ENCODE peak calls at places on chromosome 1, in eight cellular contexts. One of them, this sample, is unnamed.

GRCh38 chr1:237012789-237013383 is 8.6 kb upstream of the MT1HL1 start:
- DNase-seq in neural crest cell: no peak
- DNase-seq in keratinocyte: no peak
- DNase-seq in tibial artery: peak; percentile 84
- DNase-seq in fibroblast of mammary gland: no peak
- DNase-seq in AG04450: no peak
- DNase-seq in mammary epithelial cell: peak; percentile 5
- DNase-seq in RWPE1: peak; percentile 27
- DNase-seq in this sample: no peak

GRCh38 chr1:168845083-168845650 is 116.2 kb upstream of the DPT start:
- DNase-seq in tibial artery: no peak
- DNase-seq in mammary epithelial cell: no peak
- DNase-seq in neural crest cell: no peak
- DNase-seq in keratinocyte: no peak
- DNase-seq in AG04450: no peak
- DNase-seq in fibroblast of mammary gland: no peak
- DNase-seq in RWPE1: no peak
- DNase-seq in this sample: no peak

GRCh38 chr1:248841702-248842395 is 3.8 kb downstream of the ZNF672 start:
- DNase-seq in mammary epithelial cell: peak; percentile 43
- DNase-seq in AG04450: no peak
- DNase-seq in RWPE1: no peak
- DNase-seq in fibroblast of mammary gland: peak; percentile 76
- DNase-seq in tibial artery: peak; percentile 50
- DNase-seq in keratinocyte: no peak
- DNase-seq in neural crest cell: peak; percentile 30
- DNase-seq in this sample: no peak

GRCh38 chr1:52482326-52483004 is 70.4 kb downstream of the TUT4 start:
- DNase-seq in keratinocyte: no peak
- DNase-seq in tibial artery: no peak
- DNase-seq in mammary epithelial cell: peak; percentile 24
- DNase-seq in neural crest cell: no peak
- DNase-seq in RWPE1: no peak
- DNase-seq in fibroblast of mammary gland: no peak
- DNase-seq in AG04450: no peak
- DNase-seq in this sample: no peak

GRCh38 chr1:185964946-185965345 is 230.8 kb downstream of the HMCN1 start:
- DNase-seq in RWPE1: no peak
- DNase-seq in fibroblast of mammary gland: no peak
- DNase-seq in mammary epithelial cell: no peak
- DNase-seq in tibial artery: no peak
- DNase-seq in AG04450: no peak
- DNase-seq in keratinocyte: no peak
- DNase-seq in neural crest cell: no peak
- DNase-seq in this sample: no peak

GRCh38 chr1:185914089-185914488 is 179.9 kb downstream of the HMCN1 start:
- DNase-seq in AG04450: no peak
- DNase-seq in RWPE1: no peak
- DNase-seq in tibial artery: no peak
- DNase-seq in keratinocyte: no peak
- DNase-seq in fibroblast of mammary gland: no peak
- DNase-seq in neural crest cell: no peak
- DNase-seq in mammary epithelial cell: no peak
- DNase-seq in this sample: no peak

GRCh38 chr1:226733309-226733708 is 5.8 kb downstream of the ITPKB start:
- DNase-seq in tibial artery: no peak
- DNase-seq in neural crest cell: no peak
- DNase-seq in AG04450: no peak
- DNase-seq in fibroblast of mammary gland: no peak
- DNase-seq in mammary epithelial cell: no peak
- DNase-seq in RWPE1: no peak
- DNase-seq in keratinocyte: no peak
- DNase-seq in this sample: no peak

GRCh38 chr1:110214454-110215404 is 4.6 kb downstream of the KCNC4 start:
- DNase-seq in RWPE1: no peak
- DNase-seq in keratinocyte: no peak
- DNase-seq in neural crest cell: no peak
- DNase-seq in AG04450: no peak
- DNase-seq in tibial artery: no peak
- DNase-seq in fibroblast of mammary gland: no peak
- DNase-seq in mammary epithelial cell: no peak
- DNase-seq in this sample: no peak

GRCh38 chr1:26833432-26834405 is 7.2 kb downstream of the ZDHHC18 start:
- DNase-seq in fibroblast of mammary gland: no peak
- DNase-seq in AG04450: no peak
- DNase-seq in neural crest cell: no peak
- DNase-seq in RWPE1: no peak
- DNase-seq in mammary epithelial cell: no peak
- DNase-seq in keratinocyte: no peak
- DNase-seq in tibial artery: no peak
- DNase-seq in this sample: no peak

GRCh38 chr1:56216173-56216572 is 363.2 kb downstream of the PLPP3 start:
- DNase-seq in tibial artery: peak; percentile 26
- DNase-seq in neural crest cell: no peak
- DNase-seq in keratinocyte: no peak
- DNase-seq in mammary epithelial cell: no peak
- DNase-seq in fibroblast of mammary gland: peak; percentile 76
- DNase-seq in RWPE1: no peak
- DNase-seq in AG04450: no peak
- DNase-seq in this sample: no peak

GRCh38 chr1:216178266-216178665 is 245.0 kb downstream of the USH2A start:
- DNase-seq in fibroblast of mammary gland: no peak
- DNase-seq in AG04450: peak; percentile 7
- DNase-seq in mammary epithelial cell: no peak
- DNase-seq in neural crest cell: no peak
- DNase-seq in RWPE1: no peak
- DNase-seq in tibial artery: no peak
- DNase-seq in keratinocyte: no peak
- DNase-seq in this sample: no peak

GRCh38 chr1:209768354-209768774 is 12.5 kb downstream of the TRAF3IP3 start:
- DNase-seq in mammary epithelial cell: peak; percentile 32
- DNase-seq in AG04450: no peak
- DNase-seq in RWPE1: no peak
- DNase-seq in keratinocyte: no peak
- DNase-seq in tibial artery: no peak
- DNase-seq in neural crest cell: no peak
- DNase-seq in fibroblast of mammary gland: no peak
- DNase-seq in this sample: no peak

GRCh38 chr1:6095511-6096242 is 50.0 kb downstream of the KCNAB2 start:
- DNase-seq in neural crest cell: no peak
- DNase-seq in keratinocyte: no peak
- DNase-seq in AG04450: no peak
- DNase-seq in tibial artery: no peak
- DNase-seq in mammary epithelial cell: no peak
- DNase-seq in RWPE1: no peak
- DNase-seq in fibroblast of mammary gland: no peak
- DNase-seq in this sample: no peak

GRCh38 chr1:201828451-201828819 is 522 bp upstream of the IPO9 start:
- DNase-seq in keratinocyte: no peak
- DNase-seq in mammary epithelial cell: no peak
- DNase-seq in AG04450: no peak
- DNase-seq in RWPE1: no peak
- DNase-seq in tibial artery: no peak
- DNase-seq in neural crest cell: no peak
- DNase-seq in fibroblast of mammary gland: no peak
- DNase-seq in this sample: no peak

GRCh38 chr1:169610110-169610509 is 19.8 kb downstream of the SELP start:
- DNase-seq in mammary epithelial cell: no peak
- DNase-seq in tibial artery: no peak
- DNase-seq in fibroblast of mammary gland: no peak
- DNase-seq in neural crest cell: no peak
- DNase-seq in RWPE1: no peak
- DNase-seq in AG04450: no peak
- DNase-seq in keratinocyte: no peak
- DNase-seq in this sample: no peak

GRCh38 chr1:25106352-25106751 is 126.0 kb downstream of the SYF2 start:
- DNase-seq in neural crest cell: no peak
- DNase-seq in RWPE1: no peak
- DNase-seq in fibroblast of mammary gland: no peak
- DNase-seq in tibial artery: no peak
- DNase-seq in mammary epithelial cell: no peak
- DNase-seq in AG04450: no peak
- DNase-seq in keratinocyte: no peak
- DNase-seq in this sample: no peak

GRCh38 chr1:111082421-111083192 is 57.3 kb downstream of the DRAM2 start:
- DNase-seq in AG04450: peak; percentile 16
- DNase-seq in neural crest cell: no peak
- DNase-seq in tibial artery: no peak
- DNase-seq in fibroblast of mammary gland: peak; percentile 40
- DNase-seq in RWPE1: no peak
- DNase-seq in keratinocyte: no peak
- DNase-seq in mammary epithelial cell: peak; percentile 45
- DNase-seq in this sample: no peak

GRCh38 chr1:225749706-225750105 is 27.9 kb upstream of the SRP9 start:
- DNase-seq in mammary epithelial cell: no peak
- DNase-seq in fibroblast of mammary gland: no peak
- DNase-seq in keratinocyte: no peak
- DNase-seq in RWPE1: no peak
- DNase-seq in neural crest cell: no peak
- DNase-seq in tibial artery: no peak
- DNase-seq in AG04450: no peak
- DNase-seq in this sample: no peak

GRCh38 chr1:101506541-101507164 is 269.8 kb downstream of the S1PR1 start:
- DNase-seq in neural crest cell: peak; percentile 53
- DNase-seq in fibroblast of mammary gland: peak; percentile 51
- DNase-seq in keratinocyte: peak; percentile 23
- DNase-seq in tibial artery: no peak
- DNase-seq in RWPE1: peak; percentile 24
- DNase-seq in AG04450: no peak
- DNase-seq in mammary epithelial cell: peak; percentile 58
- DNase-seq in this sample: no peak

GRCh38 chr1:64235133-64235532 is 31.7 kb downstream of the UBE2U start:
- DNase-seq in fibroblast of mammary gland: no peak
- DNase-seq in neural crest cell: no peak
- DNase-seq in RWPE1: no peak
- DNase-seq in AG04450: no peak
- DNase-seq in tibial artery: no peak
- DNase-seq in mammary epithelial cell: peak; percentile 41
- DNase-seq in keratinocyte: no peak
- DNase-seq in this sample: no peak

GRCh38 chr1:40182956-40183710 is 21.9 kb downstream of the RLF start:
- DNase-seq in RWPE1: no peak
- DNase-seq in neural crest cell: no peak
- DNase-seq in AG04450: no peak
- DNase-seq in mammary epithelial cell: no peak
- DNase-seq in keratinocyte: no peak
- DNase-seq in fibroblast of mammary gland: peak; percentile 51
- DNase-seq in tibial artery: no peak
- DNase-seq in this sample: no peak

GRCh38 chr1:172883387-172883791 is 167.4 kb downstream of the TNFSF18 start:
- DNase-seq in neural crest cell: no peak
- DNase-seq in RWPE1: no peak
- DNase-seq in AG04450: no peak
- DNase-seq in mammary epithelial cell: no peak
- DNase-seq in fibroblast of mammary gland: peak; percentile 9
- DNase-seq in keratinocyte: no peak
- DNase-seq in tibial artery: no peak
- DNase-seq in this sample: no peak

GRCh38 chr1:81254560-81254959 is 546.2 kb upstream of the ADGRL2 start:
- DNase-seq in fibroblast of mammary gland: peak; percentile 12
- DNase-seq in mammary epithelial cell: no peak
- DNase-seq in keratinocyte: no peak
- DNase-seq in tibial artery: no peak
- DNase-seq in AG04450: no peak
- DNase-seq in neural crest cell: no peak
- DNase-seq in RWPE1: no peak
- DNase-seq in this sample: no peak

GRCh38 chr1:3900150-3900968 is at the start of gene C1orf174:
- DNase-seq in RWPE1: peak; percentile 99
- DNase-seq in fibroblast of mammary gland: peak; percentile 96
- DNase-seq in mammary epithelial cell: peak; percentile 95
- DNase-seq in AG04450: peak; percentile 98
- DNase-seq in tibial artery: peak; percentile 97
- DNase-seq in keratinocyte: peak; percentile 71
- DNase-seq in neural crest cell: peak; percentile 88
- DNase-seq in this sample: peak; percentile 95
- TF ChIP-seq CTCF in RWPE1: no peak
- TF ChIP-seq CTCF in fibroblast of mammary gland: no peak
- TF ChIP-seq CTCF in mammary epithelial cell: no peak
- TF ChIP-seq CTCF in AG04450: no peak
- TF ChIP-seq CTCF in tibial artery: no peak
- TF ChIP-seq CTCF in keratinocyte: no peak
- TF ChIP-seq CTCF in neural crest cell: no peak
- TF ChIP-seq CTCF in this sample: no peak

DNA sequence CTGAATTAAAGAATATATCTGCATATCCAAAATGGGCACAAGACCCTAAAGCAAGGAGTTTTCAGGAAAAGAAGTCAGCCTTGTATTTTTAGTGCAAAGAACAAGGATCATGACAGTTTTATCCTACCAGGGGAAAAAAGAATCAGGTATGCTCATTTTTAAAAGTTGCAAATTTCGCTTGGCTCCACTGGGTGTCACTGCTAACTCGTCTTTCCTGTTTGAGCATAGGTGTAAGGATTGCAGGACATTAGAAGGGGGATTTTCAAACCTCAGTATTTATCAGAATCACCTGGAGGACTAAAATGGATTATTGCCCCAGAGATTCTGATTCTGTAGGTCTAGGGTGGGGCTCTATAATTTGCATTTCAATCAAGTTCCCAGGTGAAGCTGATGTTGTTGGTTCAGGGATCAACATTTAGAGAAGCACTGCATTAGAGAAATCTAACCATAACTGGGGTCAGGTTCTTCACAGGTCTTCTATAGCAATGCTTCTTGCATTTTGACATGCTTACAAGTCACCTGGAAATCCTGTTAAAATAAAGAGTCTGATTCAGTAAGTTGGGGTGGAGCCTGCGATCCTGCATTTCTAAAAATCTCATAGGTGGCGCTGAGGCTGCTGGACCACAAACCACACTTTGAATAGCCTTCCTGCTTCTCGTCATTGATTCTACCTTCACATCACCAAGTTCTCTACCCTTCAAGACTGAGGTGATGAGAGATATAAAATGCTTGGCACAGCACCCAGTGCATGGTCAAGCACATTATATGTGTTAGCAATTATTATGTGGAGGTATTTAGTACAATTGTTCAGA is 39.6 kb downstream of the NUF2 start:
- DNase-seq in mammary epithelial cell: peak; percentile 12
- DNase-seq in neural crest cell: no peak
- DNase-seq in AG04450: no peak
- DNase-seq in keratinocyte: no peak
- DNase-seq in tibial artery: no peak
- DNase-seq in RWPE1: peak; percentile 21
- DNase-seq in fibroblast of mammary gland: peak; percentile 18
- DNase-seq in this sample: no peak
- TF ChIP-seq CTCF in mammary epithelial cell: peak; percentile 63
- TF ChIP-seq CTCF in neural crest cell: peak; percentile 66
- TF ChIP-seq CTCF in AG04450: peak; percentile 51
- TF ChIP-seq CTCF in keratinocyte: peak; percentile 54
- TF ChIP-seq CTCF in tibial artery: no peak
- TF ChIP-seq CTCF in RWPE1: peak; percentile 68
- TF ChIP-seq CTCF in fibroblast of mammary gland: peak; percentile 54
- TF ChIP-seq CTCF in this sample: peak; percentile 17

GRCh38 chr1:17741052-17741451 is 14.1 kb upstream of the ACTL8 start:
- DNase-seq in tibial artery: no peak
- DNase-seq in keratinocyte: no peak
- DNase-seq in AG04450: no peak
- DNase-seq in fibroblast of mammary gland: no peak
- DNase-seq in mammary epithelial cell: no peak
- DNase-seq in neural crest cell: no peak
- DNase-seq in RWPE1: no peak
- DNase-seq in this sample: no peak
- TF ChIP-seq CTCF in tibial artery: no peak
- TF ChIP-seq CTCF in keratinocyte: no peak
- TF ChIP-seq CTCF in AG04450: no peak
- TF ChIP-seq CTCF in fibroblast of mammary gland: no peak
- TF ChIP-seq CTCF in mammary epithelial cell: no peak
- TF ChIP-seq CTCF in neural crest cell: no peak
- TF ChIP-seq CTCF in RWPE1: no peak
- TF ChIP-seq CTCF in this sample: no peak

GRCh38 chr1:91617242-91617837 is 116.7 kb downstream of the CDC7 start:
- DNase-seq in neural crest cell: no peak
- DNase-seq in keratinocyte: no peak
- DNase-seq in AG04450: no peak
- DNase-seq in RWPE1: no peak
- DNase-seq in mammary epithelial cell: no peak
- DNase-seq in fibroblast of mammary gland: no peak
- DNase-seq in tibial artery: no peak
- DNase-seq in this sample: peak; percentile 67
- TF ChIP-seq CTCF in neural crest cell: peak; percentile 46
- TF ChIP-seq CTCF in keratinocyte: peak; percentile 14
- TF ChIP-seq CTCF in AG04450: no peak
- TF ChIP-seq CTCF in RWPE1: no peak
- TF ChIP-seq CTCF in mammary epithelial cell: peak; percentile 14
- TF ChIP-seq CTCF in fibroblast of mammary gland: no peak
- TF ChIP-seq CTCF in tibial artery: no peak
- TF ChIP-seq CTCF in this sample: peak; percentile 41